ENCODE peak calls at places on chromosomes 11 and 22, in four cellular contexts. One of them, this sample, is unnamed.

GRCh38 chr22:30667092-30667485 is 586 bp downstream of the DUSP18 start:
- DNase-seq in A172: no peak
- DNase-seq in HTR-8/SVneo: no peak
- DNase-seq in nephron progenitor cell: no peak
- DNase-seq in this sample: no peak

GRCh38 chr11:69908511-69909220 is 89.5 kb upstream of the FGF3 start:
- DNase-seq in A172: no peak
- DNase-seq in HTR-8/SVneo: no peak
- DNase-seq in nephron progenitor cell: no peak
- DNase-seq in this sample: no peak

GRCh38 chr11:108084811-108085210 is 36.6 kb upstream of the ACAT1 start:
- DNase-seq in A172: no peak
- DNase-seq in HTR-8/SVneo: no peak
- DNase-seq in nephron progenitor cell: no peak
- DNase-seq in this sample: no peak

GRCh38 chr11:3056296-3057068 is 741 bp downstream of the CARS1 start:
- DNase-seq in A172: no peak
- DNase-seq in HTR-8/SVneo: no peak
- DNase-seq in nephron progenitor cell: peak
- DNase-seq in this sample: no peak

GRCh38 chr22:50481440-50482106 is at the start of gene ADM2:
- DNase-seq in A172: no peak
- DNase-seq in HTR-8/SVneo: peak
- DNase-seq in nephron progenitor cell: peak
- DNase-seq in this sample: no peak

GRCh38 chr22:42298746-42299145 is 28.3 kb upstream of the TCF20 start:
- DNase-seq in A172: no peak
- DNase-seq in HTR-8/SVneo: no peak
- DNase-seq in nephron progenitor cell: no peak
- DNase-seq in this sample: no peak

GRCh38 chr11:124754309-124754708 is 2.3 kb upstream of the VSIG2 start:
- DNase-seq in A172: no peak
- DNase-seq in HTR-8/SVneo: no peak
- DNase-seq in nephron progenitor cell: no peak
- DNase-seq in this sample: peak

GRCh38 chr22:45240137-45240809 is 421 bp downstream of the KIAA0930 start:
- DNase-seq in A172: no peak
- DNase-seq in HTR-8/SVneo: peak
- DNase-seq in nephron progenitor cell: peak
- DNase-seq in this sample: no peak

This sample was measured in RCC 7860.